ENCODE peak calls at places on chromosomes 4 and X, in ten cellular contexts. One of them, this sample, is unnamed.

GRCh38 chr4:1409806-1410425 is 3.7 kb upstream of the NKX1-1 start:
- DNase-seq in SHP77 treated with DMSO at 0.1 percent for 48 hours: no peak
- DNase-seq in upper lobe of right lung: peak
- DNase-seq in activated naive CD8-positive, alpha-beta T cell treated with anti-CD3 and anti-CD28 coated beads for 36 hours: no peak
- DNase-seq in frontal cortex: no peak
- DNase-seq in activated CD4-positive, alpha-beta T cell treated with anti-CD3 and anti-CD28 coated beads for 24 hours: no peak
- DNase-seq in nucleus accumbens: no peak
- DNase-seq in naive B cell: no peak
- DNase-seq in A172: no peak
- DNase-seq in Kasumi-1: no peak
- DNase-seq in this sample: no peak

GRCh38 chrX:10110984-10111363 is 45.8 kb upstream of the CLCN4 start:
- DNase-seq in nucleus accumbens: no peak
- DNase-seq in Kasumi-1: no peak
- DNase-seq in A172: no peak
- DNase-seq in upper lobe of right lung: no peak
- DNase-seq in SHP77 treated with DMSO at 0.1 percent for 48 hours: no peak
- DNase-seq in naive B cell: no peak
- DNase-seq in activated naive CD8-positive, alpha-beta T cell treated with anti-CD3 and anti-CD28 coated beads for 36 hours: peak
- DNase-seq in activated CD4-positive, alpha-beta T cell treated with anti-CD3 and anti-CD28 coated beads for 24 hours: peak
- DNase-seq in frontal cortex: no peak
- DNase-seq in this sample: no peak

GRCh38 chr4:118032691-118033090 is 1.6 kb upstream of the NDST3 start:
- DNase-seq in activated CD4-positive, alpha-beta T cell treated with anti-CD3 and anti-CD28 coated beads for 24 hours: no peak
- DNase-seq in frontal cortex: peak
- DNase-seq in naive B cell: no peak
- DNase-seq in nucleus accumbens: peak
- DNase-seq in upper lobe of right lung: no peak
- DNase-seq in activated naive CD8-positive, alpha-beta T cell treated with anti-CD3 and anti-CD28 coated beads for 36 hours: no peak
- DNase-seq in A172: peak
- DNase-seq in Kasumi-1: no peak
- DNase-seq in SHP77 treated with DMSO at 0.1 percent for 48 hours: no peak
- DNase-seq in this sample: no peak

GRCh38 chrX:77938083-77938482 is 27.6 kb downstream of the ATP7A start:
- DNase-seq in nucleus accumbens: no peak
- DNase-seq in activated CD4-positive, alpha-beta T cell treated with anti-CD3 and anti-CD28 coated beads for 24 hours: no peak
- DNase-seq in frontal cortex: no peak
- DNase-seq in naive B cell: no peak
- DNase-seq in upper lobe of right lung: no peak
- DNase-seq in SHP77 treated with DMSO at 0.1 percent for 48 hours: no peak
- DNase-seq in activated naive CD8-positive, alpha-beta T cell treated with anti-CD3 and anti-CD28 coated beads for 36 hours: no peak
- DNase-seq in Kasumi-1: no peak
- DNase-seq in A172: no peak
- DNase-seq in this sample: no peak

GRCh38 chr4:116531026-116531425 is 554.4 kb downstream of the TRAM1L1 start:
- DNase-seq in activated CD4-positive, alpha-beta T cell treated with anti-CD3 and anti-CD28 coated beads for 24 hours: no peak
- DNase-seq in nucleus accumbens: no peak
- DNase-seq in A172: no peak
- DNase-seq in SHP77 treated with DMSO at 0.1 percent for 48 hours: no peak
- DNase-seq in frontal cortex: no peak
- DNase-seq in upper lobe of right lung: no peak
- DNase-seq in Kasumi-1: no peak
- DNase-seq in activated naive CD8-positive, alpha-beta T cell treated with anti-CD3 and anti-CD28 coated beads for 36 hours: no peak
- DNase-seq in naive B cell: no peak
- DNase-seq in this sample: no peak

GRCh38 chrX:99394450-99394849 is 1015.6 kb downstream of the PCDH19 start:
- DNase-seq in nucleus accumbens: no peak
- DNase-seq in A172: no peak
- DNase-seq in upper lobe of right lung: no peak
- DNase-seq in activated CD4-positive, alpha-beta T cell treated with anti-CD3 and anti-CD28 coated beads for 24 hours: no peak
- DNase-seq in activated naive CD8-positive, alpha-beta T cell treated with anti-CD3 and anti-CD28 coated beads for 36 hours: no peak
- DNase-seq in frontal cortex: no peak
- DNase-seq in SHP77 treated with DMSO at 0.1 percent for 48 hours: no peak
- DNase-seq in Kasumi-1: peak
- DNase-seq in naive B cell: no peak
- DNase-seq in this sample: no peak

GRCh38 chrX:68659385-68659784 is 11.9 kb downstream of the STARD8 start:
- DNase-seq in activated CD4-positive, alpha-beta T cell treated with anti-CD3 and anti-CD28 coated beads for 24 hours: no peak
- DNase-seq in Kasumi-1: peak
- DNase-seq in activated naive CD8-positive, alpha-beta T cell treated with anti-CD3 and anti-CD28 coated beads for 36 hours: no peak
- DNase-seq in SHP77 treated with DMSO at 0.1 percent for 48 hours: no peak
- DNase-seq in upper lobe of right lung: no peak
- DNase-seq in A172: peak
- DNase-seq in frontal cortex: no peak
- DNase-seq in nucleus accumbens: no peak
- DNase-seq in naive B cell: no peak
- DNase-seq in this sample: no peak

GRCh38 chr4:62450740-62451139 is 1250.6 kb downstream of the ADGRL3 start:
- DNase-seq in naive B cell: no peak
- DNase-seq in A172: no peak
- DNase-seq in Kasumi-1: no peak
- DNase-seq in SHP77 treated with DMSO at 0.1 percent for 48 hours: no peak
- DNase-seq in nucleus accumbens: no peak
- DNase-seq in activated naive CD8-positive, alpha-beta T cell treated with anti-CD3 and anti-CD28 coated beads for 36 hours: no peak
- DNase-seq in activated CD4-positive, alpha-beta T cell treated with anti-CD3 and anti-CD28 coated beads for 24 hours: no peak
- DNase-seq in upper lobe of right lung: no peak
- DNase-seq in frontal cortex: no peak
- DNase-seq in this sample: no peak

GRCh38 chr4:37685726-37686372 is 327 bp downstream of the RELL1 start:
- DNase-seq in nucleus accumbens: peak
- DNase-seq in A172: no peak
- DNase-seq in activated naive CD8-positive, alpha-beta T cell treated with anti-CD3 and anti-CD28 coated beads for 36 hours: peak
- DNase-seq in Kasumi-1: peak
- DNase-seq in naive B cell: peak
- DNase-seq in upper lobe of right lung: peak
- DNase-seq in activated CD4-positive, alpha-beta T cell treated with anti-CD3 and anti-CD28 coated beads for 24 hours: peak
- DNase-seq in SHP77 treated with DMSO at 0.1 percent for 48 hours: no peak
- DNase-seq in frontal cortex: no peak
- DNase-seq in this sample: no peak

GRCh38 chr4:121340247-121340646 is 40.6 kb downstream of the QRFPR start:
- DNase-seq in upper lobe of right lung: no peak
- DNase-seq in naive B cell: no peak
- DNase-seq in frontal cortex: no peak
- DNase-seq in activated naive CD8-positive, alpha-beta T cell treated with anti-CD3 and anti-CD28 coated beads for 36 hours: no peak
- DNase-seq in SHP77 treated with DMSO at 0.1 percent for 48 hours: no peak
- DNase-seq in nucleus accumbens: no peak
- DNase-seq in A172: no peak
- DNase-seq in Kasumi-1: no peak
- DNase-seq in activated CD4-positive, alpha-beta T cell treated with anti-CD3 and anti-CD28 coated beads for 24 hours: no peak
- DNase-seq in this sample: no peak

GRCh38 chr4:76011700-76012387 is 4.5 kb upstream of the CXCL9 start:
- DNase-seq in activated naive CD8-positive, alpha-beta T cell treated with anti-CD3 and anti-CD28 coated beads for 36 hours: no peak
- DNase-seq in A172: no peak
- DNase-seq in SHP77 treated with DMSO at 0.1 percent for 48 hours: no peak
- DNase-seq in Kasumi-1: peak
- DNase-seq in naive B cell: no peak
- DNase-seq in upper lobe of right lung: no peak
- DNase-seq in activated CD4-positive, alpha-beta T cell treated with anti-CD3 and anti-CD28 coated beads for 24 hours: no peak
- DNase-seq in frontal cortex: peak
- DNase-seq in nucleus accumbens: no peak
- DNase-seq in this sample: peak

GRCh38 chr4:17781831-17782287 is 438 bp upstream of the FAM184B start:
- DNase-seq in nucleus accumbens: peak
- DNase-seq in upper lobe of right lung: no peak
- DNase-seq in A172: no peak
- DNase-seq in frontal cortex: peak
- DNase-seq in SHP77 treated with DMSO at 0.1 percent for 48 hours: no peak
- DNase-seq in activated CD4-positive, alpha-beta T cell treated with anti-CD3 and anti-CD28 coated beads for 24 hours: no peak
- DNase-seq in naive B cell: no peak
- DNase-seq in activated naive CD8-positive, alpha-beta T cell treated with anti-CD3 and anti-CD28 coated beads for 36 hours: no peak
- DNase-seq in Kasumi-1: no peak
- DNase-seq in this sample: no peak

GRCh38 chrX:74925210-74926088 is at the start of gene NEXMIF:
- DNase-seq in nucleus accumbens: peak
- DNase-seq in Kasumi-1: peak
- DNase-seq in activated CD4-positive, alpha-beta T cell treated with anti-CD3 and anti-CD28 coated beads for 24 hours: peak
- DNase-seq in upper lobe of right lung: no peak
- DNase-seq in frontal cortex: peak
- DNase-seq in A172: no peak
- DNase-seq in activated naive CD8-positive, alpha-beta T cell treated with anti-CD3 and anti-CD28 coated beads for 36 hours: peak
- DNase-seq in SHP77 treated with DMSO at 0.1 percent for 48 hours: no peak
- DNase-seq in naive B cell: no peak
- DNase-seq in this sample: no peak

This sample was measured in COLO829.